ENCODE peak calls at places on chromosomes 7 and 10, in ten cellular contexts. B is H9; X is activated CD4-positive, CD25-positive, alpha-beta regulatory T cell; E is heart left ventricle; V is nephron progenitor cell; M is AG09309; P is neuronal stem cell; J is GF-D8; W is iPS DF 6.9; O is heart right ventricle. T is an unnamed sample.

GRCh38 chr10:65194131-65194530 is 1672.9 kb downstream of the REEP3 start:
- DNase-seq in J (no peak), W (no peak), O (no peak), X (no peak), E (no peak), B (no peak), M (no peak), V (no peak), P (no peak), T (no peak)

GRCh38 chr7:149625339-149625946 is 127.8 kb upstream of the ZNF746 start:
- DNase-seq in B (peak), P (peak), J (peak), V (peak), W (no peak), M (no peak), X (peak), E (peak), O (peak), T (peak)

GRCh38 chr10:104080762-104081161 is 4.9 kb downstream of the COL17A1 start:
- DNase-seq in J (no peak), P (peak), B (no peak), O (no peak), E (no peak), X (no peak), W (no peak), M (no peak), V (no peak), T (no peak)

GRCh38 chr7:28067171-28067570 is 113.4 kb downstream of the JAZF1 start:
- DNase-seq in V (no peak), P (no peak), B (no peak), J (no peak), X (no peak), W (no peak), E (no peak), M (no peak), O (no peak), T (no peak)

GRCh38 chr10:117320050-117320665 is 55.1 kb downstream of the PDZD8 start:
- DNase-seq in E (no peak), B (no peak), W (no peak), O (no peak), V (peak), J (no peak), M (no peak), P (peak), X (no peak), T (no peak)

GRCh38 chr10:71421075-71421434 is 24.3 kb downstream of the CDH23 start:
- DNase-seq in X (no peak), V (no peak), W (no peak), M (no peak), O (no peak), J (no peak), B (no peak), P (no peak), E (no peak), T (no peak)

GRCh38 chr7:42603496-42603895 is 308.4 kb downstream of the C7orf25 start:
- DNase-seq in E (no peak), O (no peak), P (no peak), W (no peak), X (no peak), B (no peak), M (no peak), J (no peak), V (no peak), T (no peak)

GRCh38 chr7:3861371-3861770 is 560.3 kb downstream of the SDK1 start:
- DNase-seq in P (no peak), E (no peak), M (no peak), B (no peak), V (no peak), O (no peak), W (no peak), X (no peak), J (no peak), T (no peak)

GRCh38 chr7:150388709-150389531 is 9.8 kb downstream of the ZNF775 start:
- DNase-seq in V (peak), B (peak), E (peak), J (peak), M (no peak), W (no peak), P (no peak), X (no peak), O (peak), T (peak)

GRCh38 chr10:102919237-102919959 is 1.3 kb downstream of the CNNM2 start:
- DNase-seq in X (no peak), P (peak), O (peak), V (peak), W (no peak), B (peak), E (peak), M (no peak), J (no peak), T (no peak)

GRCh38 chr7:2934984-2935740 is 91.1 kb upstream of the GNA12 start:
- DNase-seq in W (no peak), B (peak), J (no peak), X (no peak), M (no peak), O (no peak), E (peak), P (no peak), V (no peak), T (no peak)

GRCh38 chr10:15486404-15486803 is 115.3 kb upstream of the FAM171A1 start:
- DNase-seq in V (no peak), B (no peak), O (no peak), M (peak), X (no peak), J (no peak), P (no peak), E (no peak), W (no peak), T (no peak)

GRCh38 chr7:27869060-27869459 is 129.1 kb downstream of the TAX1BP1 start:
- DNase-seq in X (no peak), M (no peak), P (no peak), V (no peak), W (no peak), J (no peak), O (no peak), B (no peak), E (no peak), T (no peak)

GRCh38 chr7:124996778-124997177 is 67.2 kb upstream of the POT1 start:
- DNase-seq in J (no peak), W (peak), O (no peak), E (no peak), P (no peak), X (no peak), V (no peak), B (peak), M (no peak), T (no peak)

GRCh38 chr10:110918269-110918632 is 729 bp downstream of the BBIP1 start:
- DNase-seq in J (peak), M (peak), P (no peak), B (peak), X (peak), O (no peak), E (no peak), V (peak), W (peak), T (peak)

GRCh38 chr7:111138196-111138569 is 47.3 kb downstream of the LRRN3 start:
- DNase-seq in J (no peak), W (no peak), B (no peak), P (no peak), V (peak), X (peak), E (no peak), M (no peak), O (peak), T (peak)

GRCh38 chr10:89158446-89158845 is 48.7 kb downstream of the CH25H start:
- DNase-seq in X (no peak), P (no peak), M (peak), O (no peak), B (no peak), J (no peak), E (no peak), W (no peak), V (no peak), T (no peak)

GRCh38 chr7:128869138-128869943 is 6.7 kb downstream of the ATP6V1F start:
- DNase-seq in J (peak), W (no peak), X (no peak), V (peak), M (no peak), B (peak), E (peak), O (peak), P (peak), T (peak)

GRCh38 chr7:116525298-116525912 is 569 bp downstream of the CAV1 start:
- DNase-seq in P (no peak), W (no peak), E (peak), M (no peak), J (no peak), V (peak), B (peak), O (peak), X (no peak), T (peak)

GRCh38 chr7:39645482-39646407 is 22.4 kb downstream of the RALA start:
- DNase-seq in W (no peak), B (no peak), O (no peak), P (no peak), M (no peak), X (no peak), V (no peak), E (no peak), J (no peak), T (no peak)

GRCh38 chr7:12982178-12982577 is 294.7 kb downstream of the ARL4A start:
- DNase-seq in V (no peak), E (no peak), X (no peak), B (no peak), P (no peak), W (no peak), J (no peak), O (no peak), M (no peak), T (no peak)

GRCh38 chr10:59655309-59655708 is 54.3 kb downstream of the SLC16A9 start:
- DNase-seq in M (no peak), E (no peak), P (no peak), X (no peak), J (no peak), W (no peak), V (no peak), B (no peak), O (no peak), T (no peak)

GRCh38 chr7:96173777-96174176 is 148.1 kb downstream of the SLC25A13 start:
- DNase-seq in M (no peak), B (no peak), X (no peak), P (no peak), V (no peak), J (no peak), O (no peak), E (no peak), W (no peak), T (no peak)

GRCh38 chr10:123087786-123088185 is 48.0 kb upstream of the HMX3 start:
- DNase-seq in V (no peak), J (no peak), O (no peak), W (no peak), M (no peak), X (no peak), P (no peak), E (no peak), B (no peak), T (no peak)

GRCh38 chr7:143003393-143004051 is 23.4 kb downstream of the OR9A2 start:
- DNase-seq in X (no peak), V (peak), B (no peak), J (no peak), P (peak), O (no peak), E (no peak), W (peak), M (peak), T (no peak)

GRCh38 chr7:92736870-92737269 is 99.5 kb downstream of the CDK6 start:
- DNase-seq in J (no peak), M (no peak), X (no peak), O (no peak), V (no peak), W (no peak), B (no peak), E (no peak), P (no peak), T (no peak)

GRCh38 chr10:3702569-3702968 is 82.4 kb downstream of the KLF6 start:
- DNase-seq in B (no peak), E (no peak), O (no peak), M (no peak), P (no peak), J (no peak), W (no peak), V (no peak), X (no peak), T (no peak)

GRCh38 chr7:73613954-73614735 is 10.2 kb downstream of the MLXIPL start:
- DNase-seq in J (no peak), W (no peak), X (no peak), V (no peak), O (no peak), M (no peak), E (no peak), P (no peak), B (no peak), T (no peak)

GRCh38 chr10:133173860-133174523 is 14.0 kb downstream of the KNDC1 start:
- DNase-seq in J (no peak), O (no peak), V (no peak), E (no peak), M (no peak), B (no peak), P (no peak), W (no peak), X (no peak), T (no peak)

GRCh38 chr10:14774797-14775196 is at the start of gene FAM107B:
- DNase-seq in P (no peak), B (no peak), V (no peak), O (no peak), X (no peak), W (no peak), E (no peak), M (no peak), J (no peak), T (no peak)

GRCh38 chr7:105707381-105707780 is 126.1 kb upstream of the EFCAB10 start:
- DNase-seq in X (no peak), V (no peak), O (no peak), W (no peak), B (no peak), J (no peak), E (no peak), M (no peak), P (no peak), T (no peak)

GRCh38 chr10:104614245-104614831 is 26.8 kb upstream of the SORCS3 start:
- DNase-seq in W (no peak), O (no peak), E (no peak), B (peak), J (no peak), X (no peak), V (peak), M (no peak), P (no peak), T (no peak)

GRCh38 chr10:79060641-79061255 is 8.0 kb upstream of the ZMIZ1 start:
- DNase-seq in B (no peak), X (no peak), P (no peak), O (no peak), J (no peak), W (no peak), M (no peak), E (peak), V (no peak), T (peak)

GRCh38 chr7:20217193-20217948 is at the start of gene MACC1:
- DNase-seq in X (no peak), J (peak), M (no peak), V (no peak), B (peak), O (no peak), P (peak), E (peak), W (peak), T (no peak)

GRCh38 chr10:133139561-133140065 is 20.4 kb upstream of the KNDC1 start:
- DNase-seq in O (no peak), W (no peak), P (no peak), E (no peak), V (peak), B (peak), X (no peak), J (no peak), M (no peak), T (peak)